ENCODE peak calls at places on chromosome 2, in six cellular contexts. Y, X, B, C, W and U are unnamed samples.

GRCh38 chr2:46780411-46780800 is 135.2 kb downstream of the MCFD2 start:
- DNase-seq in Y (no peak), X (peak), B (no peak), C (no peak), W (no peak), U (no peak)

GRCh38 chr2:168853471-168853870 is 36.8 kb downstream of the SPC25 start:
- DNase-seq in Y (no peak), X (no peak), B (no peak), C (no peak), W (no peak), U (no peak)

GRCh38 chr2:195382186-195382585 is 274.8 kb upstream of the SLC39A10 start:
- DNase-seq in Y (no peak), X (no peak), B (no peak), C (no peak), W (no peak), U (no peak)

GRCh38 chr2:16080071-16080470 is 139.7 kb downstream of the MYCN start:
- DNase-seq in Y (no peak), X (no peak), B (no peak), C (no peak), W (no peak), U (no peak)

GRCh38 chr2:181389524-181389923 is 67.7 kb upstream of the ITGA4 start:
- DNase-seq in Y (no peak), X (no peak), B (no peak), C (no peak), W (no peak), U (no peak)

GRCh38 chr2:31332521-31332920 is 82.0 kb downstream of the XDH start:
- DNase-seq in Y (no peak), X (no peak), B (no peak), C (no peak), W (no peak), U (no peak)

GRCh38 chr2:121897335-121897970 is 142.0 kb downstream of the TSN start:
- DNase-seq in Y (no peak), X (no peak), B (no peak), C (peak), W (peak), U (peak)

GRCh38 chr2:42132066-42132965 is 36.8 kb upstream of the EML4 start:
- DNase-seq in Y (no peak), X (no peak), B (no peak), C (no peak), W (no peak), U (no peak)

GRCh38 chr2:171086352-171087290 is 74.1 kb downstream of the TLK1 start:
- DNase-seq in Y (peak), X (peak), B (no peak), C (peak), W (peak), U (peak)

GRCh38 chr2:12824304-12824761 is 107.6 kb downstream of the TRIB2 start:
- DNase-seq in Y (no peak), X (peak), B (no peak), C (no peak), W (no peak), U (peak)

GRCh38 chr2:174748948-174749347 is 15.3 kb downstream of the CHRNA1 start:
- DNase-seq in Y (no peak), X (peak), B (peak), C (peak), W (peak), U (peak)